ENCODE peak calls at places on chromosomes 5 and 9, in ten cellular contexts. D, L, E, M, Q, W, H, Y, O and U are unnamed samples.

GRCh38 chr5:152113401-152113800 is 188.8 kb upstream of the GLRA1 start:
- DNase-seq in W (no peak), L (peak), Y (no peak), D (no peak), H (no peak), M (no peak), O (no peak), E (no peak), Q (no peak), U (no peak)

GRCh38 chr5:110665184-110665726 is 61.2 kb downstream of the TMEM232 start:
- DNase-seq in W (no peak), Q (no peak), H (no peak), O (no peak), L (no peak), M (no peak), D (no peak), Y (no peak), E (no peak), U (no peak)

GRCh38 chr9:123493627-123494026 is 137.6 kb downstream of the CRB2 start:
- DNase-seq in Q (no peak), M (no peak), H (peak), E (peak), W (no peak), D (no peak), Y (no peak), L (no peak), O (no peak), U (no peak)

GRCh38 chr9:126419475-126419874 is 92.8 kb downstream of the MVB12B start:
- DNase-seq in Q (no peak), M (no peak), L (no peak), W (no peak), O (no peak), H (no peak), E (no peak), Y (peak), D (no peak), U (no peak)

GRCh38 chr5:124596595-124597388 is 149.6 kb downstream of the ZNF608 start:
- DNase-seq in Y (no peak), E (no peak), Q (no peak), M (peak), W (no peak), D (no peak), H (peak), O (peak), L (peak), U (no peak)

GRCh38 chr9:123657099-123657498 is 272.8 kb downstream of the DENND1A start:
- DNase-seq in M (no peak), L (no peak), W (no peak), Y (no peak), D (no peak), O (no peak), Q (no peak), H (no peak), E (no peak), U (no peak)

GRCh38 chr5:161314033-161314432 is 232.5 kb downstream of the GABRB2 start:
- DNase-seq in O (no peak), D (no peak), Y (peak), Q (no peak), H (no peak), E (no peak), L (no peak), W (no peak), M (no peak), U (no peak)

GRCh38 chr9:126506361-126507317 is 107.1 kb upstream of the LMX1B start:
- DNase-seq in H (no peak), Y (no peak), Q (no peak), O (no peak), W (no peak), D (no peak), E (peak), L (no peak), M (no peak), U (no peak)

GRCh38 chr9:18492612-18493011 is 18.7 kb downstream of the ADAMTSL1 start:
- DNase-seq in E (no peak), O (no peak), M (no peak), W (no peak), Y (no peak), Q (no peak), D (no peak), H (no peak), L (no peak), U (no peak)

GRCh38 chr9:1207681-1208080 is 157.5 kb downstream of the DMRT2 start:
- DNase-seq in D (no peak), Q (no peak), M (no peak), H (peak), E (no peak), L (no peak), Y (no peak), O (no peak), W (no peak), U (no peak)

GRCh38 chr5:130052752-130053151 is 148.5 kb downstream of the CHSY3 start:
- DNase-seq in M (no peak), L (no peak), D (no peak), O (no peak), Q (no peak), H (no peak), W (no peak), E (no peak), Y (no peak), U (no peak)

GRCh38 chr5:143217065-143217803 is 186.3 kb downstream of the NR3C1 start:
- DNase-seq in O (peak), Q (no peak), W (no peak), L (no peak), H (peak), Y (no peak), D (no peak), E (no peak), M (no peak), U (no peak)

GRCh38 chr5:92371171-92371888 is 988.2 kb upstream of the ARRDC3 start:
- DNase-seq in M (peak), L (no peak), Y (no peak), Q (no peak), O (no peak), H (no peak), E (no peak), D (no peak), W (no peak), U (no peak)

GRCh38 chr5:96658272-96658671 is 3.9 kb upstream of the CAST start:
- DNase-seq in M (no peak), O (no peak), D (no peak), E (no peak), W (no peak), Y (no peak), Q (no peak), L (no peak), H (no peak), U (no peak)

GRCh38 chr5:126228934-126229333 is 194.3 kb upstream of the GRAMD2B start:
- DNase-seq in L (no peak), E (no peak), H (no peak), D (no peak), Q (no peak), M (no peak), Y (no peak), W (no peak), O (no peak), U (no peak)

GRCh38 chr9:6928863-6929262 is 171.1 kb downstream of the KDM4C start:
- DNase-seq in O (no peak), Q (no peak), E (no peak), W (no peak), L (no peak), M (no peak), Y (no peak), H (no peak), D (no peak), U (no peak)

GRCh38 chr5:115666023-115666422 is 40.2 kb upstream of the TMED7 start:
- DNase-seq in L (no peak), Q (no peak), D (no peak), W (no peak), H (no peak), E (no peak), M (no peak), Y (no peak), O (no peak), U (no peak)

GRCh38 chr5:142109356-142110045 is 922 bp downstream of the NDFIP1 start:
- DNase-seq in D (no peak), M (peak), L (no peak), E (no peak), W (peak), Q (no peak), O (no peak), H (peak), Y (peak), U (peak)

GRCh38 chr5:179263391-179264052 is 81.7 kb downstream of the ADAMTS2 start:
- DNase-seq in E (peak), L (no peak), D (peak), Q (no peak), O (no peak), W (peak), H (no peak), Y (peak), M (no peak), U (peak)

GRCh38 chr5:148620696-148621095 is 33.6 kb downstream of the HTR4 start:
- DNase-seq in Y (no peak), H (no peak), E (no peak), M (no peak), L (no peak), Q (no peak), D (no peak), W (no peak), O (no peak), U (no peak)

GRCh38 chr9:108703414-108703813 is 152.4 kb downstream of the ACTL7B start:
- DNase-seq in D (no peak), Q (no peak), H (no peak), E (no peak), Y (no peak), O (no peak), M (no peak), L (no peak), W (no peak), U (no peak)

GRCh38 chr9:6230037-6230778 is 14.6 kb downstream of the IL33 start:
- DNase-seq in O (no peak), L (no peak), Y (no peak), Q (no peak), D (no peak), W (no peak), E (no peak), M (no peak), H (peak), U (no peak)

GRCh38 chr5:130502702-130503101 is 598.4 kb downstream of the CHSY3 start:
- DNase-seq in Y (no peak), M (no peak), H (no peak), Q (no peak), O (no peak), D (no peak), L (no peak), W (no peak), E (no peak), U (no peak)

GRCh38 chr9:71662086-71662485 is 106.2 kb downstream of the CEMIP2 start:
- DNase-seq in E (no peak), W (no peak), Y (no peak), L (no peak), O (no peak), Q (no peak), H (no peak), M (no peak), D (no peak), U (no peak)

GRCh38 chr5:150512368-150512747 is 4.4 kb downstream of the NDST1 start:
- DNase-seq in E (no peak), M (no peak), H (no peak), Y (peak), D (peak), W (peak), O (no peak), Q (no peak), L (no peak), U (no peak)

GRCh38 chr5:76393035-76393680 is 9.9 kb upstream of the IQGAP2 start:
- DNase-seq in Y (no peak), D (no peak), H (no peak), M (no peak), W (no peak), E (no peak), Q (no peak), L (no peak), O (no peak), U (no peak)

GRCh38 chr9:133238272-133238850 is 29.3 kb upstream of the OBP2B start:
- DNase-seq in W (peak), M (peak), L (peak), D (peak), Q (peak), Y (peak), O (peak), H (no peak), E (peak), U (peak)

GRCh38 chr5:170338272-170338671 is 40.7 kb upstream of the LCP2 start:
- DNase-seq in W (no peak), Y (no peak), M (no peak), H (no peak), D (no peak), O (no peak), E (no peak), L (no peak), Q (no peak), U (no peak)

GRCh38 chr5:181260720-181261319 is at the start of gene TRIM52:
- DNase-seq in Y (peak), W (peak), D (peak), M (peak), E (peak), H (peak), O (peak), Q (peak), L (peak), U (peak)

GRCh38 chr5:163506726-163507125 is 1.3 kb downstream of the MAT2B start:
- DNase-seq in D (no peak), Q (no peak), L (no peak), Y (no peak), W (no peak), H (peak), M (no peak), O (no peak), E (no peak), U (no peak)

GRCh38 chr9:71663216-71663615 is 105.1 kb downstream of the CEMIP2 start:
- DNase-seq in D (no peak), Y (no peak), E (no peak), Q (no peak), O (no peak), L (no peak), W (no peak), M (no peak), H (no peak), U (no peak)

GRCh38 chr5:80780761-80781285 is 126.0 kb upstream of the DHFR start:
- DNase-seq in O (no peak), W (no peak), D (no peak), H (no peak), M (no peak), Q (no peak), E (no peak), Y (no peak), L (no peak), U (no peak)

GRCh38 chr9:130204981-130205380 is 32.8 kb downstream of the NCS1 start:
- DNase-seq in E (no peak), M (no peak), L (no peak), W (no peak), Q (no peak), Y (no peak), H (no peak), O (no peak), D (no peak), U (no peak)
- H3K27ac ChIP-seq in E (peak), M (no peak), L (no peak), W (no peak), Q (no peak), Y (no peak), H (no peak), O (no peak), D (no peak), U (no peak)

GRCh38 chr5:174084691-174085154 is 39.2 kb downstream of the NSG2 start:
- DNase-seq in W (no peak), M (no peak), Q (no peak), D (no peak), Y (peak), L (no peak), O (no peak), E (no peak), H (no peak), U (no peak)
- H3K4me3 ChIP-seq in W (no peak), M (no peak), Q (no peak), D (no peak), Y (no peak), L (no peak), O (no peak), E (no peak), H (no peak), U (no peak)

GRCh38 chr9:130447193-130447816 is 2.5 kb downstream of the ASS1 start:
- DNase-seq in O (no peak), E (no peak), Y (no peak), D (no peak), M (no peak), L (no peak), H (no peak), W (no peak), Q (peak), U (no peak)

GRCh38 chr9:130446111-130446861 is 1.5 kb downstream of the ASS1 start:
- DNase-seq in E (peak), O (peak), M (no peak), Q (peak), D (peak), W (peak), L (no peak), H (peak), Y (peak), U (no peak)

GRCh38 chr9:130444565-130445221 is at the start of gene ASS1:
- DNase-seq in Y (peak), M (peak), Q (peak), L (no peak), H (no peak), O (peak), W (peak), D (peak), E (peak), U (peak)

GRCh38 chr9:130443840-130444492 is 795 bp upstream of the ASS1 start:
- DNase-seq in H (no peak), Y (peak), Q (no peak), E (peak), D (no peak), W (peak), M (no peak), O (no peak), L (no peak), U (no peak)

GRCh38 chr9:130445268-130445983 is 665 bp downstream of the ASS1 start:
- DNase-seq in M (peak), Q (peak), D (peak), E (peak), L (no peak), W (peak), O (peak), Y (peak), H (no peak), U (peak)
- TF ChIP-seq POLR2A in M (no peak), Q (no peak), D (no peak), E (no peak), L (no peak), W (no peak), O (peak), Y (peak), H (no peak), U (peak)

GRCh38 chr9:121749614-121750013 is 98.2 kb downstream of the DAB2IP start:
- DNase-seq in D (no peak), Q (no peak), W (no peak), M (no peak), O (no peak), E (no peak), Y (no peak), L (no peak), H (no peak), U (no peak)

GRCh38 chr9:121750715-121751623 is 99.5 kb downstream of the DAB2IP start:
- DNase-seq in L (peak), Q (peak), O (peak), M (no peak), D (peak), Y (no peak), W (no peak), H (no peak), E (no peak), U (no peak)

GRCh38 chr9:121748080-121748479 is 96.6 kb downstream of the DAB2IP start:
- DNase-seq in M (no peak), D (no peak), L (no peak), Q (no peak), W (no peak), E (no peak), H (peak), O (no peak), Y (peak), U (no peak)

GRCh38 chr9:121750259-121750714 is 98.9 kb downstream of the DAB2IP start:
- DNase-seq in Q (no peak), W (no peak), Y (no peak), M (no peak), O (no peak), E (no peak), L (no peak), D (peak), H (no peak), U (no peak)

DNA sequence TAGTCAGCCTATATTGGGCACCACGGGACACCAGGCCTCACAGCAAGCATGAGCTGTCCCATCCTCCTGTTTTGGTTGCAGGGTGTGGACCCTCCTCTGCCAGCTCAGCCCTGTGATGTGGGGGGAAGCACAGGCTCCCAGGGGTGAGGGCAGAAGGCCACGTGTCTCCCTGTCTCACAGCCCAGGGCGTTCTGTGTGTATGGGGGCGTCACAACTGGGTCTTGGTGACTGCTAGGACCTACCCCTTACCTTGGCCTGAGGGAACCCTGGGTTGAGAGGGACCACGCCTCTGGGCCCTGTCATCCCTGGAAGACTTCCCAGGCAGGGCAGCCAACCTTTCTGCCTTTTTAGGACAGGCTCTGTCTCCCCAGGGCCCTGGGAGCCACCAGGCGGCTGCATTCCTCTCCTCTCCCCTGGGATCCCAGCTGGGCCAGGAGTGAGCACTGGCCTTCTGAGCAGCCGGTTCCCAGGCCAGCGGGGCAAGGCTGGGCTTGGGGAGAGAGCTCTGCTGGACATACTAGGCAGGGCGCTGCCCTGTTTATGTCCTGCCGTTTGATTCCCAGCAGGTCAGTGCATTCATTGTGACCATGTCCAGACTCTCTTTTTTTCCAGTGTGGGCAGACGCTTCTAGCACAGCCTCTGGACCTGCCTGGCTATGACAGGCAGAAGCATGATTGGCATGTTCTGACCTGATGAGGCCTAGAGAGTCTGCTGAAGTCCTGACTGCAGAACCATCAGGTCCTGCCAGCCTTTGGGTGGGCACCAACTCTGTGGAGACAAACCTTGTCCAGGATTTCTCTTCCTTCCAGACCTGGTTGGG is 97.5 kb downstream of the DAB2IP start:
- DNase-seq in D (no peak), W (peak), L (no peak), M (no peak), H (no peak), Q (no peak), Y (peak), E (peak), O (peak), U (no peak)
- H3K27ac ChIP-seq in D (peak), W (peak), L (peak), M (no peak), H (no peak), Q (peak), Y (peak), E (peak), O (peak), U (peak)

GRCh38 chr5:33088176-33088575 is 352.6 kb upstream of the TARS1 start:
- DNase-seq in L (no peak), Q (no peak), W (no peak), D (no peak), O (no peak), Y (no peak), H (no peak), M (no peak), E (no peak), U (no peak)
- H3K4me3 ChIP-seq in L (no peak), Q (no peak), W (no peak), D (no peak), O (no peak), Y (no peak), H (no peak), M (no peak), E (no peak), U (no peak)

DNA sequence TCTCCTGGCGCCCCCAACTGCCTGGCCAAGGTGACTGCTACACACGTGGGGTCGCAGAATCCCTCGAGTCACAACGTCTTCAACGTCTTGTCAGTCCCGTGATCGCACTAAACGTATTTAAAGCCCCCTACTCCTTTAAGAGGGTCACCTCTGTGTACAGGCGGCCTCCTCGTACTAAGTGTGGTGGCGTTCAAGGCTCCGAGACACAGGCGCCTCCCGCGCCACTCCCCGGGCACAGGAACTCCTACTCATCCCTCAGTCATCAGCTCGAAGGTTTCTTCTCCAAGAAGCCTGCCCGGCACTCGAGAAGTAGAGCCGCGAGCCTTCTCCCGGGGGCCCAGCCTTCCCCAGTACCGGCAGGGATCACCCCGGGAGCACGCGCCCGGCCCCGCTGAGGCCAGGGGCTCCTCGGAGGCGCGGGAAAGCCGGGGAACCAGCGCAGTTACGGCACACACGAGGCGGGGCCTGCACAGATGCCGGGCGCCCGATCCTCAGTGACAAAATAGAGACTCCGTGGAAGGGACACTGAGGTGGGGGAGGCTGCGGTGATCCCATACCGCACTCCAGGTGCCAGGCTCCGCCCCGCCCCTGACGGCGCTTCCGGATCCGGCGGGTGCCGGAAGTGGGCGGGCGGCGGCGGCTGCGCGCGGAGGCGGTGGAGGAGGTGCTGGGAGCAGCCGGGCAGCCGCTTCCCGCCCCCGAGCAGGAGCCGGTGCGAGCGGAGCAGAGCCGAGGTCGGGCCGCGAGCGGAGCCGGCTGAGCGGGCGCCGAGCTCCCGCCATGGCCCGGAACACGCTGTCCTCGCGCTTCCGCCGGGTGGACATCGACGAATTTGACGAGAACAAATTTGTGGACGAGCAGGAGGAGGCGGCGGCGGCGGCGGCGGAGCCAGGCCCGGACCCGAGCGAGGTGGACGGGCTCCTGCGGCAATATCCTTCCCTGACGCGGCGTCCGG is 6.9 kb downstream of the ARPC5L start:
- DNase-seq in M (peak), E (peak), H (peak), D (peak), L (peak), Q (peak), Y (peak), O (peak), W (peak), U (peak)
- TF ChIP-seq POLR2A in M (peak), E (peak), H (peak), D (no peak), L (no peak), Q (peak), Y (peak), O (peak), W (peak), U (peak)